ENCODE peak calls at places on chromosome 5, in nine cellular contexts. One of them, this sample, is unnamed.

GRCh38 chr5:136094913-136095641 is 37.6 kb upstream of the SMAD5 start:
- DNase-seq in NCI-H187 treated with DMSO at 0.1 percent for 48 hours: no peak
- DNase-seq in OCI-M1: no peak
- DNase-seq in GM18507: no peak
- DNase-seq in caudate nucleus: no peak
- DNase-seq in HEK293T: no peak
- DNase-seq in activated CD4-positive, CD25-positive, alpha-beta regulatory T cell: no peak
- DNase-seq in NCI-H345: peak
- DNase-seq in ureter: no peak
- DNase-seq in this sample: no peak

GRCh38 chr5:178230879-178231735 is 1.5 kb downstream of the PHYKPL start:
- DNase-seq in NCI-H187 treated with DMSO at 0.1 percent for 48 hours: no peak
- DNase-seq in OCI-M1: peak
- DNase-seq in GM18507: no peak
- DNase-seq in caudate nucleus: no peak
- DNase-seq in HEK293T: no peak
- DNase-seq in activated CD4-positive, CD25-positive, alpha-beta regulatory T cell: no peak
- DNase-seq in NCI-H345: no peak
- DNase-seq in ureter: no peak
- DNase-seq in this sample: no peak

GRCh38 chr5:58871648-58872242 is 288.9 kb downstream of the RAB3C start:
- DNase-seq in NCI-H187 treated with DMSO at 0.1 percent for 48 hours: no peak
- DNase-seq in OCI-M1: peak
- DNase-seq in GM18507: no peak
- DNase-seq in caudate nucleus: no peak
- DNase-seq in HEK293T: peak
- DNase-seq in activated CD4-positive, CD25-positive, alpha-beta regulatory T cell: no peak
- DNase-seq in NCI-H345: peak
- DNase-seq in ureter: no peak
- DNase-seq in this sample: peak

GRCh38 chr5:175321927-175322532 is 122.0 kb downstream of the DRD1 start:
- DNase-seq in NCI-H187 treated with DMSO at 0.1 percent for 48 hours: no peak
- DNase-seq in OCI-M1: peak
- DNase-seq in GM18507: no peak
- DNase-seq in caudate nucleus: no peak
- DNase-seq in HEK293T: peak
- DNase-seq in activated CD4-positive, CD25-positive, alpha-beta regulatory T cell: no peak
- DNase-seq in NCI-H345: no peak
- DNase-seq in ureter: no peak
- DNase-seq in this sample: no peak

GRCh38 chr5:137834498-137834897 is 33.2 kb upstream of the MYOT start:
- DNase-seq in NCI-H187 treated with DMSO at 0.1 percent for 48 hours: no peak
- DNase-seq in OCI-M1: no peak
- DNase-seq in GM18507: no peak
- DNase-seq in caudate nucleus: no peak
- DNase-seq in HEK293T: no peak
- DNase-seq in activated CD4-positive, CD25-positive, alpha-beta regulatory T cell: no peak
- DNase-seq in NCI-H345: no peak
- DNase-seq in ureter: no peak
- DNase-seq in this sample: no peak

GRCh38 chr5:131679911-131680310 is 44.9 kb upstream of the RAPGEF6 start:
- DNase-seq in NCI-H187 treated with DMSO at 0.1 percent for 48 hours: no peak
- DNase-seq in OCI-M1: peak
- DNase-seq in GM18507: no peak
- DNase-seq in caudate nucleus: no peak
- DNase-seq in HEK293T: no peak
- DNase-seq in activated CD4-positive, CD25-positive, alpha-beta regulatory T cell: no peak
- DNase-seq in NCI-H345: no peak
- DNase-seq in ureter: no peak
- DNase-seq in this sample: peak

GRCh38 chr5:50655810-50656205 is 10.6 kb upstream of the PARP8 start:
- DNase-seq in NCI-H187 treated with DMSO at 0.1 percent for 48 hours: no peak
- DNase-seq in OCI-M1: no peak
- DNase-seq in GM18507: no peak
- DNase-seq in caudate nucleus: no peak
- DNase-seq in HEK293T: no peak
- DNase-seq in activated CD4-positive, CD25-positive, alpha-beta regulatory T cell: no peak
- DNase-seq in NCI-H345: peak
- DNase-seq in ureter: peak
- DNase-seq in this sample: no peak

GRCh38 chr5:12016149-12016740 is 112.0 kb upstream of the CTNND2 start:
- DNase-seq in NCI-H187 treated with DMSO at 0.1 percent for 48 hours: no peak
- DNase-seq in OCI-M1: no peak
- DNase-seq in GM18507: no peak
- DNase-seq in caudate nucleus: no peak
- DNase-seq in HEK293T: no peak
- DNase-seq in activated CD4-positive, CD25-positive, alpha-beta regulatory T cell: no peak
- DNase-seq in NCI-H345: no peak
- DNase-seq in ureter: no peak
- DNase-seq in this sample: no peak

GRCh38 chr5:172724203-172724602 is 46.8 kb downstream of the DUSP1 start:
- DNase-seq in NCI-H187 treated with DMSO at 0.1 percent for 48 hours: no peak
- DNase-seq in OCI-M1: no peak
- DNase-seq in GM18507: no peak
- DNase-seq in caudate nucleus: no peak
- DNase-seq in HEK293T: no peak
- DNase-seq in activated CD4-positive, CD25-positive, alpha-beta regulatory T cell: no peak
- DNase-seq in NCI-H345: no peak
- DNase-seq in ureter: no peak
- DNase-seq in this sample: no peak

GRCh38 chr5:172420215-172420934 is 34.0 kb downstream of the SH3PXD2B start:
- DNase-seq in NCI-H187 treated with DMSO at 0.1 percent for 48 hours: no peak
- DNase-seq in OCI-M1: no peak
- DNase-seq in GM18507: no peak
- DNase-seq in caudate nucleus: no peak
- DNase-seq in HEK293T: no peak
- DNase-seq in activated CD4-positive, CD25-positive, alpha-beta regulatory T cell: no peak
- DNase-seq in NCI-H345: peak
- DNase-seq in ureter: peak
- DNase-seq in this sample: peak